ENCODE peak calls at places on chromosomes 6 and 20, in eight cellular contexts. Y, R, V, O, A, G, T and Q are unnamed samples.

GRCh38 chr20:8933391-8933807 is 135.5 kb upstream of the PLCB4 start:
- DNase-seq in Y (no peak), R (no peak), V (no peak), O (no peak), A (no peak), G (no peak), T (peak; percentile 36), Q (no peak)

GRCh38 chr6:128131566-128131965 is 230.7 kb upstream of the THEMIS start:
- DNase-seq in Y (no peak), R (peak; percentile 65), V (peak; percentile 52), O (no peak), A (no peak), G (no peak), T (no peak), Q (no peak)

GRCh38 chr20:48064929-48065328 is 279.6 kb upstream of the SULF2 start:
- DNase-seq in Y (no peak), R (peak; percentile 11), V (no peak), O (no peak), A (no peak), G (no peak), T (no peak), Q (no peak)

GRCh38 chr6:156175971-156176421 is 601.2 kb upstream of the ARID1B start:
- DNase-seq in Y (peak; percentile 76), R (no peak), V (no peak), O (peak; percentile 10), A (no peak), G (peak; percentile 52), T (peak; percentile 36), Q (no peak)

GRCh38 chr6:149482542-149483261 is 2.1 kb downstream of the ZC3H12D start:
- DNase-seq in Y (no peak), R (no peak), V (no peak), O (no peak), A (peak; percentile 85), G (no peak), T (no peak), Q (no peak)

GRCh38 chr6:25829375-25829774 is 2.5 kb downstream of the SLC17A1 start:
- DNase-seq in Y (no peak), R (no peak), V (no peak), O (no peak), A (no peak), G (no peak), T (no peak), Q (no peak)

GRCh38 chr20:38225240-38225899 is 35.2 kb downstream of the KIAA1755 start:
- DNase-seq in Y (no peak), R (no peak), V (no peak), O (no peak), A (peak; percentile 36), G (no peak), T (no peak), Q (no peak)

GRCh38 chr6:106445508-106445878 is 85.0 kb downstream of the CRYBG1 start:
- DNase-seq in Y (no peak), R (no peak), V (no peak), O (no peak), A (no peak), G (no peak), T (no peak), Q (no peak)

GRCh38 chr6:107418118-107418517 is 41.2 kb downstream of the PDSS2 start:
- DNase-seq in Y (peak; percentile 37), R (peak; percentile 10), V (peak; percentile 51), O (no peak), A (no peak), G (no peak), T (no peak), Q (no peak)

DNA sequence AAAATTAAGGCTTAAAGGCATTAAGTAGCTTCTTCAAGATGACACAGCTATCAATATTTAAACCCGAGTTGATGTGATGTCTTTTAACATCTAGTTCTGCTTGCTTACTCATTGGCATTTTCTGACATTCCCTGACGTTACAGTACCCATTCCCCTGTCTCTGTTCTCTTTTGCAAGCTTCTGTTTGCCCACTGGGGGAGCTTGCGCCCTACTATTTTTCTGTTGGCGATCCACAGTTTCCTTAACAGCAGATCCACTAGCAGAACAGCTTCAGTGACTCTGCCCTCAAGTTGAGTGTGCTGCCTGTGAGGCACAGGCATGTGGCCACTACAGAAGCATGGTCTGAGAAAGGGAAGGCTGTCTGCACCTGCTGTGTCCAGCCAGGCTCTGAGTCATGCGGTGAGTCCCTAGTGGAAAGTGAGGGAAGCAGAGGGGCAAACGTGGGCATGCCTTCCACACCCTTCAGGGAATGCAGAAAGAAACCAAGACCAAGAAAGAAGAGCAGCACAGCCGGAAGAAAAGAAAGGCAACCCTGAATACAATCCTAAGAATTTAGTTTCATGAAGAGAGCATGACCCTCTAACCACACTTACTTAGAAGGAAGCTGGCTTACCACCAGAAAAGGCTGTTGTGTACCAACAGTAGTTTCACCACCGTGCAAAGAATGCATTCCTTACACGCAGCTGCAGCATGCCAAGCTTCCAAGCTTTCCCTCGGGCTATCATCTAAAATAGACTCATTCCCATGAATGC is 97.7 kb upstream of the VGLL2 start:
- DNase-seq in Y (peak; percentile 42), R (peak; percentile 2), V (no peak), O (no peak), A (no peak), G (no peak), T (no peak), Q (no peak)
- TF ChIP-seq CTCF in Y (peak; percentile 53), R (no peak), V (no peak), O (peak; percentile 32), A (no peak), G (no peak), T (no peak), Q (no peak)

DNA sequence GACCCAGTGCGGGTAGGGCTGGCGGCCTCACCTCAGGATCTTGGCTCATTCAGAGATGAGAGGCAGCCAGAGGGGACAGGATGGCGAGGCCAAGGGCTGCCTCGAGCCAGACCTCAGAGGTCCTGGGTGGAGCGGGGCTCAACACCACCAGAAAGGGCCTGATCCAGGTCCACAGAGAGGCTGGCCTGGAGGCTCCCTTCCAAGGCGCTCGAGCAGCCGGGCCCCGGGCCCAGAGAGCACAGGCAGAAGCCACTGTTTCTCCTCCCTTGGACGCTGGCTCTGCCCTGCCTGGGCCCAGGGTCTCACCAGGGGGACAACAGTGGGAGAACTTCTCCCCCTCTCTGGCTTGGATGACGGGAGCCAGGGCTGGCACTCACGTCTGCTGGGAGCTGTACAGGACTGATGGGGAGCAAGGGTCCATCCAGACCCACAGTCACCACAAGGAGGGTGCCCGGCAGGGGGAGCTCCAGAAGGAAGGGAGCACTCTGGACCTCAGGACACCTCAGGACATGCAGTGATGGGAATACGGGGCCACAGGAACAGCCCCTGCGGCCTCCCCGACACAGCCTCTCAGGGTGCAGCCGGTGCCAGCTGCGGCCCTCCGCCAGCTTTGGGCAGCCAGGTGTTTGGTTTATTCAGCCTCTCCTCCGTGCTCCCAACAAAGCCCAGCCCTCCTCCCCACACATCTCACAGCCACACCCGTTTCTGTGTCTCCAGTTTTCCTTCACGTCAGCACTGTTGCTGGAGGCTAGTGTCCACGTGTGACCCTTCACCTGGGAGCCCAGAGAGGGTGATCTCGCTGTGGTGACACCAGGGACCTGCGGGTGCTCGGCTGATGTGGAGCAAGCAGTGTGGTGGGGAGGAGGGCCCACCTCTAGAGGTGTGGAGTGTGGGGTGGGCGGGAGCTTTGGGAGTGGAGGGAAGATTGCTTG is 8.7 kb downstream of the RPS21 start:
- DNase-seq in Y (no peak), R (no peak), V (no peak), O (no peak), A (no peak), G (no peak), T (no peak), Q (no peak)
- TF ChIP-seq CTCF in Y (peak; percentile 38), R (no peak), V (no peak), O (no peak), A (no peak), G (no peak), T (no peak), Q (no peak)

DNA sequence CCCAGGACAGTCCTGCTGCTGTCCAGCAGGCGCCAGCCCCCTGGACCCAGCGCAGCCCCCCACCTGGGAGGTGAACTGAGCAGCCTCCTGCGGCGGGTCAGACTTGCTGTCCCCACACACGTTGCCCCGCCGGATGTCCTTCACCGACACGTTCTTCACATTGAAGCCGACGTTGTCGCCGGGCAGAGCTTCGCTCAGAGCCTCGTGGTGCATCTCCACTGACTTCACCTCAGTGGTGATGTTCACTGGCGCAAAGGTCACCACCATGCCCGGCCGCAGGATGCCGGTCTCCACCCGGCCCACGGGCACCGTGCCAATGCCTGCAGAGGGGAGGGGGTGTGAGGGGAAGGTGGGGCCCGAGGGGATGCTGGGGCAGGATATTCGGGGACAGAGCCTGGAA is 8.5 kb downstream of the EEF1A2 start:
- DNase-seq in Y (peak; percentile 20), R (no peak), V (no peak), O (no peak), A (no peak), G (no peak), T (no peak), Q (no peak)
- TF ChIP-seq CTCF in Y (no peak), R (no peak), V (no peak), O (no peak), A (no peak), G (no peak), T (no peak), Q (no peak)

GRCh38 chr6:11012976-11013375 is 31.1 kb downstream of the ELOVL2 start:
- DNase-seq in Y (no peak), R (no peak), V (no peak), O (no peak), A (no peak), G (no peak), T (no peak), Q (no peak)

GRCh38 chr6:11013671-11014070 is 30.4 kb downstream of the ELOVL2 start:
- DNase-seq in Y (no peak), R (no peak), V (no peak), O (no peak), A (no peak), G (no peak), T (no peak), Q (no peak)

GRCh38 chr6:11012295-11012754 is 31.8 kb downstream of the ELOVL2 start:
- DNase-seq in Y (no peak), R (no peak), V (no peak), O (no peak), A (no peak), G (no peak), T (no peak), Q (no peak)

GRCh38 chr6:11009353-11009752 is 34.8 kb downstream of the ELOVL2 start:
- DNase-seq in Y (no peak), R (peak; percentile 61), V (peak; percentile 17), O (no peak), A (no peak), G (no peak), T (no peak), Q (no peak)

DNA sequence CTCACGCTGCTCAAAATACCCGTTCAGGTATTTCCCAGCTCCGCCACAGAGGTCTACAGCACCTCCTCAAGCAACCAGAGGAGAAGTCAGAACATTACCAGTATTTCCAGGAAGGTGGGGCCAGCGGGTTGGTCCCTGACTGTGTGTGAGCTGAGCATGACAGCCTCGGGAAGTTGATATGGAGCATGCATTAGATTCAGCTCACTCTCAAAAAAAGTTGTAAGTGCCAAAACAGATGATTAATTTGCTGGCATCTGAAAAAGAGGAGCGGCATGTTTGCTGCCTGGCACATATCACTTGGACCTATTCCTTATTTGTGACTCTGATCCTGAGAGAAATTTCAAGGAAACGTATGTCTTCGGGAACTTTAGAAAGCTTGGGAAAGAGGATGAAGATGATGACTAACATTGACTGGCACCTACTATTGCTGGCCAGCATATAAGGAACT is 32.3 kb downstream of the ELOVL2 start:
- DNase-seq in Y (peak; percentile 67), R (no peak), V (no peak), O (no peak), A (no peak), G (no peak), T (no peak), Q (no peak)
- TF ChIP-seq CTCF in Y (peak; percentile 29), R (no peak), V (no peak), O (no peak), A (no peak), G (no peak), T (no peak), Q (no peak)

GRCh38 chr6:124881898-124882579 is 80.2 kb upstream of the RNF217 start:
- DNase-seq in Y (no peak), R (peak; percentile 62), V (peak; percentile 76), O (no peak), A (no peak), G (no peak), T (no peak), Q (no peak)
- TF ChIP-seq CTCF in Y (no peak), R (no peak), V (no peak), O (no peak), A (no peak), G (no peak), T (no peak), Q (no peak)